ENCODE peak calls at places on chromosomes 2 and 18, in four cellular contexts. K, F, W and M are unnamed samples.

GRCh38 chr2:182522428-182522896 is 95.6 kb upstream of the PDE1A start:
- DNase-seq in K (peak; percentile 16), W (no peak), F (peak; percentile 41), M (no peak)

GRCh38 chr2:140539506-140539905 is 1591.3 kb downstream of the LRP1B start:
- DNase-seq in W (no peak), F (no peak), K (no peak), M (no peak)

GRCh38 chr2:67213270-67213670 is 183.9 kb upstream of the ETAA1 start:
- DNase-seq in K (no peak), F (no peak), W (peak; percentile 74), M (no peak)

GRCh38 chr2:150733219-150733618 is 245.8 kb upstream of the RND3 start:
- DNase-seq in F (no peak), K (no peak), W (no peak), M (no peak)

GRCh38 chr2:8303322-8303832 is 378.5 kb upstream of the ID2 start:
- DNase-seq in W (peak; percentile 39), K (no peak), F (no peak), M (no peak)

GRCh38 chr2:59236723-59237122 is 995.6 kb upstream of the FANCL start:
- DNase-seq in W (no peak), F (peak; percentile 3), K (no peak), M (peak; percentile 0)

GRCh38 chr2:200863655-200864205 is 728 bp downstream of the CLK1 start:
- DNase-seq in F (no peak), W (peak; percentile 31), K (no peak), M (peak; percentile 65)

GRCh38 chr2:217030081-217030480 is 170.2 kb upstream of the TNP1 start:
- DNase-seq in W (no peak), F (no peak), K (no peak), M (no peak)

GRCh38 chr18:22974707-22975106 is 41.6 kb downstream of the RBBP8 start:
- DNase-seq in W (no peak), K (no peak), F (no peak), M (no peak)

GRCh38 chr2:74583504-74583903 is 29.0 kb downstream of the DOK1 start:
- DNase-seq in K (no peak), F (no peak), W (no peak), M (peak; percentile 69)

GRCh38 chr2:155872396-155872795 is 460.1 kb downstream of the NR4A2 start:
- DNase-seq in K (no peak), F (no peak), W (no peak), M (no peak)

GRCh38 chr2:241048149-241048948 is 49.9 kb downstream of the SNED1 start:
- DNase-seq in K (no peak), F (no peak), W (no peak), M (no peak)

GRCh38 chr2:241804326-241805276 is 4.4 kb upstream of the NEU4 start:
- DNase-seq in F (no peak), K (no peak), W (no peak), M (no peak)

GRCh38 chr2:86078801-86079545 is 26.7 kb downstream of the POLR1A start:
- DNase-seq in F (no peak), K (no peak), W (peak; percentile 60), M (peak; percentile 76)

GRCh38 chr2:240128608-240129144 is 7.4 kb downstream of the COPS9 start:
- DNase-seq in W (no peak), F (no peak), K (no peak), M (no peak)

GRCh38 chr18:8609711-8610441 is 639 bp downstream of the RAB12 start:
- DNase-seq in F (no peak), W (peak; percentile 23), K (no peak), M (no peak)

GRCh38 chr2:222283634-222284033 is 15.2 kb downstream of the PAX3 start:
- DNase-seq in W (no peak), F (no peak), K (no peak), M (no peak)

GRCh38 chr2:33134086-33134763 is 187.5 kb downstream of the LTBP1 start:
- DNase-seq in F (peak; percentile 92), K (peak; percentile 98), W (peak; percentile 25), M (peak; percentile 99)

GRCh38 chr2:73239776-73240175 is 5.7 kb downstream of the CCT7 start:
- DNase-seq in F (no peak), W (no peak), K (peak; percentile 54), M (peak; percentile 77)

GRCh38 chr2:208358758-208359631 is 47.6 kb upstream of the PTH2R start:
- DNase-seq in F (no peak), K (no peak), W (no peak), M (peak; percentile 73)

GRCh38 chr2:45256867-45257641 is 247.8 kb upstream of the SIX2 start:
- DNase-seq in K (no peak), W (peak; percentile 25), F (no peak), M (no peak)

GRCh38 chr2:3279236-3279960 is 98.2 kb downstream of the EIPR1 start:
- DNase-seq in K (no peak), W (no peak), F (no peak), M (no peak)

GRCh38 chr2:227097495-227098161 is 66.4 kb downstream of the COL4A4 start:
- DNase-seq in W (peak; percentile 46), K (no peak), F (no peak), M (no peak)

GRCh38 chr2:215619989-215620388 is 184.1 kb upstream of the FN1 start:
- DNase-seq in W (peak; percentile 36), F (no peak), K (no peak), M (no peak)

GRCh38 chr2:113341191-113341590 is 62.5 kb upstream of the PAX8 start:
- DNase-seq in K (no peak), W (no peak), F (no peak), M (no peak)

GRCh38 chr2:8993902-8994278 is 9.6 kb downstream of the MBOAT2 start:
- DNase-seq in K (no peak), W (no peak), F (no peak), M (no peak)

GRCh38 chr18:56067216-56067611 is 479.2 kb upstream of the TCF4 start:
- DNase-seq in W (no peak), F (peak; percentile 62), K (no peak), M (no peak)

GRCh38 chr2:2719781-2720180 is 388.7 kb upstream of the MYT1L start:
- DNase-seq in W (no peak), K (no peak), F (no peak), M (no peak)

GRCh38 chr18:51614033-51614432 is 416.6 kb upstream of the MEX3C start:
- DNase-seq in F (no peak), W (peak; percentile 15), K (no peak), M (peak; percentile 81)

GRCh38 chr2:66582975-66583842 is 148.3 kb downstream of the MEIS1 start:
- DNase-seq in K (no peak), W (peak; percentile 80), F (no peak), M (no peak)

GRCh38 chr2:199431748-199432213 is 26.0 kb downstream of the SATB2 start:
- DNase-seq in K (no peak), W (no peak), F (no peak), M (peak; percentile 61)

GRCh38 chr2:233053928-233054774 is 6.0 kb upstream of the INPP5D start:
- DNase-seq in W (peak; percentile 73), K (peak; percentile 21), F (no peak), M (peak; percentile 29)

GRCh38 chr2:134782792-134783191 is 55.6 kb upstream of the ACMSD start:
- DNase-seq in F (no peak), K (peak; percentile 7), W (peak; percentile 18), M (no peak)

GRCh38 chr2:285506-285905 is 2.4 kb downstream of the ALKAL2 start:
- DNase-seq in W (no peak), F (peak; percentile 35), K (peak; percentile 72), M (peak; percentile 81)

GRCh38 chr2:285990-286389 is 1.9 kb downstream of the ALKAL2 start:
- DNase-seq in W (no peak), K (no peak), F (no peak), M (no peak)

GRCh38 chr2:287471-287885 is 413 bp downstream of the ALKAL2 start:
- DNase-seq in K (no peak), F (no peak), W (peak; percentile 53), M (peak; percentile 7)

GRCh38 chr2:288002-288742 is at the start of gene ALKAL2:
- DNase-seq in W (peak; percentile 40), F (no peak), K (no peak), M (no peak)

DNA sequence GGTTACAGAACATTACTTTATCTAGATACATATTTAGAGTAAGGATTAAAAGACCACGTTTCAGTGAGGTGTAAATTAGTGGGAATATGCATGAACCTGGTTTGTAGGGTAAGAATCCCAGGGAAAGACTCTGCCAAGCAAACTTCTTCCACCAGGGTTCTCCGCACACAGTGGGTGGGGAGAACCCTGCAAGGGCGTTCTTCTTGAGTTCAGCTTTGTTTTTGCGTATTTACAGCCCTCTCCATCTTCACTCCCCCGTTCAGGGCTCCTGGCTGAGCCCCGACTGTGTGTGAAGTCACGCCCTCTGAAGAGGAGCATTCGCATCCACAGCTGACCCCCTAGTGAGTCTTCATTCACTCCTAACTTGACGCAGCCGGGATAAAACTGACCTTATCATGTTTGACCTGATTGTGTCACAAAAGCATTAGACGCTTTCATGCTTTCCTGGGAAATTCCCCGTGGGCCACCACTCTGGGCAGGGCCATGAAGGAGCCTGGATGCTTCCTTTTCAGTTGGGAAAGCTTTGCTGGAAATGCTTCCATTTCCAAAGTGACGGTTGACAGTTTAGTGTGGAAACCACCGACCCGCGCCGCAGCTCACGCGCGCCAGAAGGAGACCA is 1.0 kb downstream of the ALKAL2 start:
- DNase-seq in W (peak; percentile 42), F (no peak), K (no peak), M (no peak)
- H3K4me3 ChIP-seq in W (peak overlapping the region; percentile 16), F (no peak overlapping the region), K (no peak overlapping the region), M (no peak overlapping the region)

DNA sequence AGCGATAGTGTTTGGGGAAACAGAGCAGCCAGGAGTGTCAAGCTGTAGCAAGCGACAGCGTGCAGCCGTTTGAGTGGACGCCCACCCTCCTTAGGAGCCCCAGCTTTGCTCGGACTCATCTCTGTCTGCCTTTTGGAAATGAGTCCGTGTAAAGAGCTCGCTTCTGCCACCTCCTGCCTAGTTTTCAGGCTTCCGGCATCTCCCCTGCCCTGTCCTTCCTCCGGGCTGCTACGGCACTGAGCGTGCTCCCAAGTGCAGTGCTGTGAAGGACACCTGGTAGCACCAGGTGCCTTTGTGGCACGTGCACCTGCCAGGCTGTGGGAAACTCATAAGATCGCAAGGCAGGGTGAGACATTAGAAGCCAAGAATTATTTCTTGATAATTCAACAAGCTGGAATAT is 117.1 kb downstream of the RNF144A start:
- DNase-seq in F (no peak), K (no peak), W (peak; percentile 92), M (peak; percentile 8)
- TF ChIP-seq CTCF in F (no peak), K (no peak), W (no peak), M (no peak)

GRCh38 chr18:49492694-49493033 is 5.6 kb upstream of the C18orf32 start:
- DNase-seq in K (no peak), W (no peak), F (no peak), M (no peak)
- H3K4me3 ChIP-seq in K (no peak overlapping the region), W (no peak overlapping the region), F (no peak overlapping the region), M (no peak overlapping the region)

GRCh38 chr2:159199751-159200465 is 86.6 kb downstream of the WDSUB1 start:
- DNase-seq in F (no peak), K (no peak), W (no peak), M (peak; percentile 87)
- TF ChIP-seq CTCF in F (no peak), K (no peak), W (no peak), M (peak; percentile 13)

DNA sequence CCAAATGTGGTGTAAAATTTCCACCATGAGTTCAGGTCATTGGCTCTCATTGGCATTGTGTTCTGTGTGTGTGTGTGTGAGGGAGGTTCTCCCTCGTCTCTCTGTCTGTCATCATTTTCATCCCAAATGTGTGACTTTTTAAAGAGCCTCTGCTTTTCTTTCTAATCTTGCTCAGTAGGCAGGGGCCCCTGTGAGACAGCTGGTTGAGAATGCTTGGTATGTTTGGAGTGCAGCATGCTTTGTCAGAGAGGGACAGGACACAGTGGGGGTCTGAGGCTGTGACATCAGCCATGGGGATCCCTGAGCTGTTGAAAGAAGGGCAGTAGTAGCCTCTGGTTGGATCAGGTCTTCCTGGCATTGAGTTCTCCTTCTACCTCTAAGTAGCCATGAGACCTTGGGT is 10.6 kb downstream of the PTPRM start:
- DNase-seq in W (no peak), K (peak; percentile 73), F (no peak), M (peak; percentile 57)
- H3K4me3 ChIP-seq in W (no peak overlapping the region), K (no peak overlapping the region), F (no peak overlapping the region), M (no peak overlapping the region)

GRCh38 chr18:27685807-27686412 is 491.0 kb downstream of the CDH2 start:
- DNase-seq in W (peak; percentile 28), K (peak; percentile 20), F (no peak), M (peak; percentile 67)
- TF ChIP-seq CTCF in W (peak; percentile 67), K (peak; percentile 84), F (peak; percentile 77), M (peak; percentile 84)